ENCODE peak calls at places on chromosomes 4 and X, in six cellular contexts. I, C, Z, A, Y and V are unnamed samples.
A peak's percentile ranks its signal among the peaks of the same experiment; 100 is the strongest.

GRCh38 chrX:136039968-136040367 is 54.7 kb downstream of the SLC9A6 start:
- DNase-seq in A (no peak), C (no peak), Y (no peak), I (no peak), Z (no peak), V (no peak)

GRCh38 chr4:140635606-140636005 is 66.8 kb upstream of the UCP1 start:
- DNase-seq in Z (no peak), I (peak; percentile 53), Y (no peak), C (no peak), A (peak; percentile 36), V (no peak)

GRCh38 chrX:147911192-147912022 is at the start of gene FMR1:
- DNase-seq in Y (peak; percentile 82), C (peak; percentile 84), Z (peak; percentile 91), I (peak; percentile 95), A (peak; percentile 92), V (no peak)

GRCh38 chrX:72312311-72312940 is 6.7 kb upstream of the CITED1 start:
- DNase-seq in A (no peak), C (no peak), Y (no peak), Z (no peak), I (no peak), V (peak; percentile 31)

GRCh38 chrX:40282901-40283674 is 185.3 kb upstream of the BCOR start:
- DNase-seq in I (no peak), Z (no peak), Y (no peak), C (no peak), A (no peak), V (no peak)

GRCh38 chr4:184080674-184081073 is 137.0 kb downstream of the ENPP6 start:
- DNase-seq in A (no peak), C (no peak), Y (no peak), Z (no peak), I (no peak), V (no peak)

GRCh38 chr4:79652232-79652631 is 244.2 kb upstream of the GK2 start:
- DNase-seq in Y (no peak), A (no peak), Z (no peak), I (no peak), C (no peak), V (no peak)

GRCh38 chrX:76555816-76556215 is 128.3 kb downstream of the MAGEE1 start:
- DNase-seq in Z (no peak), C (peak; percentile 27), A (no peak), I (peak; percentile 78), Y (no peak), V (no peak)

GRCh38 chr4:99395595-99396364 is 39.4 kb downstream of the ADH7 start:
- DNase-seq in A (no peak), I (no peak), Z (no peak), Y (no peak), C (no peak), V (no peak)

GRCh38 chr4:87848622-87849351 is 16.0 kb downstream of the MEPE start:
- DNase-seq in A (peak; percentile 15), Z (no peak), C (peak; percentile 37), Y (peak; percentile 82), I (peak; percentile 71), V (no peak)

GRCh38 chrX:75151828-75152592 is 4.1 kb downstream of the ABCB7 start:
- DNase-seq in I (no peak), C (no peak), A (no peak), Y (no peak), Z (no peak), V (no peak)

GRCh38 chr4:53804719-53805118 is 213.4 kb upstream of the LNX1 start:
- DNase-seq in I (peak; percentile 18), Y (peak; percentile 36), A (no peak), Z (no peak), C (no peak), V (no peak)

GRCh38 chr4:130359537-130359936 is 1263.6 kb downstream of the C4orf33 start:
- DNase-seq in Z (no peak), I (peak; percentile 24), A (no peak), C (no peak), Y (no peak), V (no peak)

GRCh38 chr4:1305781-1306455 is 16.2 kb downstream of the MAEA start:
- DNase-seq in Z (no peak), I (no peak), Y (no peak), C (no peak), A (no peak), V (no peak)

GRCh38 chr4:153634737-153635353 is 49.2 kb upstream of the TLR2 start:
- DNase-seq in C (no peak), I (peak; percentile 47), A (no peak), Z (no peak), Y (no peak), V (no peak)

GRCh38 chrX:48703642-48704481 is 7.3 kb downstream of the SUV39H1 start:
- DNase-seq in A (no peak), Y (peak; percentile 19), Z (no peak), I (no peak), C (no peak), V (no peak)

GRCh38 chr4:112916868-112917267 is 132.6 kb upstream of the ANK2 start:
- DNase-seq in C (no peak), Z (no peak), Y (no peak), I (no peak), A (no peak), V (no peak)

GRCh38 chr4:93829531-93830089 is 1.1 kb downstream of the ATOH1 start:
- DNase-seq in Y (no peak), A (no peak), Z (no peak), C (peak; percentile 48), I (peak; percentile 76), V (no peak)

GRCh38 chr4:24475756-24476155 is 108.6 kb downstream of the DHX15 start:
- DNase-seq in A (no peak), Z (no peak), Y (no peak), C (no peak), I (no peak), V (no peak)

GRCh38 chrX:85995641-85996040 is 51.7 kb downstream of the CHM start:
- DNase-seq in Z (no peak), A (no peak), C (no peak), I (no peak), Y (no peak), V (no peak)

GRCh38 chr4:70688795-70689231 is 481 bp downstream of the UTP3 start:
- DNase-seq in Y (no peak), Z (no peak), I (peak; percentile 17), A (no peak), C (no peak), V (no peak)

GRCh38 chr4:156594619-156595018 is 377.0 kb downstream of the PDGFC start:
- DNase-seq in Z (no peak), Y (no peak), I (no peak), A (peak; percentile 45), C (no peak), V (no peak)

GRCh38 chrX:71859637-71860036 is 51.0 kb upstream of the NHSL2 start:
- DNase-seq in C (peak; percentile 4), A (no peak), Y (peak; percentile 1), I (peak; percentile 71), Z (peak; percentile 4), V (no peak)

GRCh38 chr4:184309241-184310170 is 91.8 kb upstream of the ENPP6 start:
- DNase-seq in A (no peak), C (no peak), I (no peak), Y (no peak), Z (no peak), V (no peak)

DNA sequence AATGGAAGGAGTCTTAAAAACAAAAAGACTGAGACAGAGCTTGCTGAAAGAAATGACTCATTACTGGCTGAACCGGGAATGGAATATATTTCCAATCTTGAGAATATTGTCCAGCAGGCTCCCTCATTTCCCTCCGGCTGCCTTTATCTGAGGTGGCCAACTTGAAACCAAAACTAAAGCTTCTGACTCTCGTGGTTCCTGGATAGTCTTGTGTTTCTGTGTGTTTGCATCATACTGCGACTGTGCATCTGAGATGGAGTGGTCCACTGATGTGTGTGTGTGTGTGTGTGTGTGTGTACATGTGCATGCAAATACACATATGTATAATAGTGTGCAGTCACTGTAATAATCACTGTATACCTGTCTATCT is 145.6 kb upstream of the SCML1 start:
- DNase-seq in C (no peak), Z (no peak), Y (no peak), I (no peak), A (no peak), V (no peak)
- H3K27ac ChIP-seq in C (no peak overlapping the region), Z (no peak overlapping the region), Y (no peak overlapping the region), I (no peak overlapping the region), A (peak overlapping the region; percentile 34), V (peak overlapping the region; percentile 18)

DNA sequence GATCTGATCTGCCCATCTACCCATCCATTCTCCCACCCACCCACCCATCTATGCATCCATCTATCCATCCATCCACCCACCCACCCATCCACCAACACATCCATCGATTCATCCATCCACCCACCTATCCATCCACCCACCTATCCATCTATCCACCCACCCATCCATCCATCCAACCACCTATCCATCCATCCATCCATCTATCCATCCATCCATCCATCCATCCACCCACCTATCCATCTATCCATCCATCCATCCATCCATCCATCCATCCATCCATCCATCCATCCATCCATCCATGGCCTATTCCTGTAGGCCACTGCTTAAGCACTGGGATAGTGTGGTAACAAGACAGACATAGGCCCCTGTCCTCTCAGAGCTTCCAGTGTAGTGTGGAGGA is 69.8 kb downstream of the SORCS2 start:
- DNase-seq in I (no peak), C (no peak), A (no peak), Z (no peak), Y (no peak), V (no peak)
- H3K27ac ChIP-seq in I (no peak overlapping the region), C (no peak overlapping the region), A (no peak overlapping the region), Z (no peak overlapping the region), Y (no peak overlapping the region), V (no peak overlapping the region)

DNA sequence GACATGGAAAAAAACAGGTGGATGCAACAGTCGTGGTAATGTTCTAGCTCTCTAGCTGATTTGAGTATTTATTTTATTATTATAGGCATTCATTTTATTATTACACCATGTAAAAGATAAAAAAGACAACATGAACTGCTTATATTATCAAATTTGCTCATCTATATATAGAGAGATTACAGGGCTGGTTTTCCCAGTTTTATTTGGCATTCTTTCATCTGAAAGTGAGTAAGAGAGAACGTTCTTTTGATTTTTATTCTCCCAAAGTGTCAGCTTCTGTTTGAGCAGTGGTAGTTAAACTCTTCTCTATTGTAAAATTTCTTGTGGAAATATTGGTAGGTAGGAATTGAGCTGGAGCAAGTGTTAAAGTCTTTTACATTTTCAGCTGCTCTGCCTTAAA is 179.9 kb downstream of the SOWAHB start:
- DNase-seq in Y (no peak), A (no peak), Z (no peak), I (no peak), C (no peak), V (no peak)
- H3K27ac ChIP-seq in Y (no peak overlapping the region), A (no peak overlapping the region), Z (no peak overlapping the region), I (no peak overlapping the region), C (no peak overlapping the region), V (no peak overlapping the region)

GRCh38 chrX:13064599-13065143 is 20.3 kb upstream of the FAM9C start:
- DNase-seq in I (no peak), A (no peak), C (no peak), Z (no peak), Y (no peak), V (no peak)

GRCh38 chrX:13059269-13059668 is 14.8 kb upstream of the FAM9C start:
- DNase-seq in Y (no peak), C (no peak), Z (no peak), A (no peak), I (no peak), V (no peak)

GRCh38 chrX:13055486-13055885 is 11.1 kb upstream of the FAM9C start:
- DNase-seq in C (no peak), Z (no peak), I (no peak), A (no peak), Y (no peak), V (no peak)

GRCh38 chrX:13059676-13060499 is 15.5 kb upstream of the FAM9C start:
- DNase-seq in Y (no peak), C (no peak), Z (no peak), I (no peak), A (no peak), V (no peak)
- H3K27ac ChIP-seq in Y (no peak overlapping the region), C (no peak overlapping the region), Z (no peak overlapping the region), I (no peak overlapping the region), A (no peak overlapping the region), V (no peak overlapping the region)